ENCODE peak calls at places on chromosomes 2 and 18, in six cellular contexts. One of them, this sample, is unnamed.

GRCh38 chr18:55290898-55291297 is 297.1 kb downstream of the TCF4 start:
- DNase-seq in Karpas-422: no peak
- DNase-seq in endothelial cell of umbilical vein: no peak
- DNase-seq in GM23248: peak; percentile 56
- DNase-seq in kidney: no peak
- DNase-seq in H1: no peak
- DNase-seq in this sample: peak; percentile 42

GRCh38 chr2:236935131-236935530 is 150.6 kb upstream of the COPS8 start:
- DNase-seq in H1: no peak
- DNase-seq in kidney: no peak
- DNase-seq in Karpas-422: no peak
- DNase-seq in endothelial cell of umbilical vein: no peak
- DNase-seq in GM23248: no peak
- DNase-seq in this sample: no peak

GRCh38 chr2:53582556-53582955 is 185.0 kb upstream of the CHAC2 start:
- DNase-seq in endothelial cell of umbilical vein: no peak
- DNase-seq in Karpas-422: no peak
- DNase-seq in H1: no peak
- DNase-seq in kidney: no peak
- DNase-seq in GM23248: no peak
- DNase-seq in this sample: no peak

GRCh38 chr2:159711562-159712193 is 628 bp upstream of the MARCHF7 start:
- DNase-seq in Karpas-422: peak; percentile 94
- DNase-seq in kidney: no peak
- DNase-seq in GM23248: no peak
- DNase-seq in H1: no peak
- DNase-seq in endothelial cell of umbilical vein: no peak
- DNase-seq in this sample: no peak

GRCh38 chr2:23649819-23650218 is 264.8 kb downstream of the KLHL29 start:
- DNase-seq in Karpas-422: no peak
- DNase-seq in endothelial cell of umbilical vein: peak; percentile 5
- DNase-seq in GM23248: no peak
- DNase-seq in kidney: peak; percentile 68
- DNase-seq in H1: no peak
- DNase-seq in this sample: no peak

GRCh38 chr2:5803547-5803946 is 111.4 kb downstream of the SOX11 start:
- DNase-seq in GM23248: peak; percentile 51
- DNase-seq in endothelial cell of umbilical vein: no peak
- DNase-seq in Karpas-422: no peak
- DNase-seq in kidney: no peak
- DNase-seq in H1: peak; percentile 19
- DNase-seq in this sample: peak; percentile 48

GRCh38 chr2:230441188-230441897 is 25.3 kb downstream of the SP100 start:
- DNase-seq in Karpas-422: no peak
- DNase-seq in endothelial cell of umbilical vein: peak; percentile 82
- DNase-seq in GM23248: peak; percentile 54
- DNase-seq in H1: no peak
- DNase-seq in kidney: peak; percentile 45
- DNase-seq in this sample: peak; percentile 87

GRCh38 chr2:237727363-237727762 is 71.2 kb upstream of the RBM44 start:
- DNase-seq in H1: no peak
- DNase-seq in endothelial cell of umbilical vein: no peak
- DNase-seq in GM23248: peak; percentile 66
- DNase-seq in Karpas-422: no peak
- DNase-seq in kidney: peak; percentile 69
- DNase-seq in this sample: no peak

GRCh38 chr2:54620948-54621347 is 102.5 kb upstream of the EML6 start:
- DNase-seq in Karpas-422: no peak
- DNase-seq in kidney: no peak
- DNase-seq in GM23248: no peak
- DNase-seq in H1: no peak
- DNase-seq in endothelial cell of umbilical vein: no peak
- DNase-seq in this sample: no peak

GRCh38 chr18:13539050-13539449 is 187.3 kb downstream of the FAM210A start:
- DNase-seq in H1: no peak
- DNase-seq in GM23248: no peak
- DNase-seq in Karpas-422: peak; percentile 65
- DNase-seq in endothelial cell of umbilical vein: no peak
- DNase-seq in kidney: no peak
- DNase-seq in this sample: no peak

GRCh38 chr2:239008004-239008403 is 160.1 kb downstream of the TWIST2 start:
- DNase-seq in endothelial cell of umbilical vein: no peak
- DNase-seq in Karpas-422: no peak
- DNase-seq in GM23248: no peak
- DNase-seq in kidney: peak; percentile 26
- DNase-seq in H1: no peak
- DNase-seq in this sample: no peak

GRCh38 chr2:26033270-26033768 is 565 bp upstream of the RAB10 start:
- DNase-seq in kidney: no peak
- DNase-seq in H1: no peak
- DNase-seq in GM23248: peak; percentile 91
- DNase-seq in Karpas-422: peak; percentile 92
- DNase-seq in endothelial cell of umbilical vein: peak; percentile 77
- DNase-seq in this sample: peak; percentile 90

GRCh38 chr2:197011777-197012641 is 85.5 kb upstream of the PGAP1 start:
- DNase-seq in kidney: no peak
- DNase-seq in H1: no peak
- DNase-seq in GM23248: peak; percentile 67
- DNase-seq in Karpas-422: peak; percentile 77
- DNase-seq in endothelial cell of umbilical vein: peak; percentile 60
- DNase-seq in this sample: peak; percentile 82

GRCh38 chr2:26527726-26528125 is 49.8 kb upstream of the OTOF start:
- DNase-seq in H1: no peak
- DNase-seq in GM23248: no peak
- DNase-seq in kidney: peak; percentile 37
- DNase-seq in Karpas-422: no peak
- DNase-seq in endothelial cell of umbilical vein: no peak
- DNase-seq in this sample: no peak

GRCh38 chr2:175158894-175159293 is 9.1 kb downstream of the ATF2 start:
- DNase-seq in kidney: no peak
- DNase-seq in GM23248: no peak
- DNase-seq in Karpas-422: no peak
- DNase-seq in endothelial cell of umbilical vein: no peak
- DNase-seq in H1: no peak
- DNase-seq in this sample: no peak

GRCh38 chr18:62621546-62621945 is 93.8 kb upstream of the PHLPP1 start:
- DNase-seq in Karpas-422: no peak
- DNase-seq in kidney: peak; percentile 79
- DNase-seq in H1: no peak
- DNase-seq in GM23248: peak; percentile 89
- DNase-seq in endothelial cell of umbilical vein: peak; percentile 53
- DNase-seq in this sample: peak; percentile 51

GRCh38 chr18:68233043-68233442 is 481.9 kb downstream of the TMX3 start:
- DNase-seq in H1: no peak
- DNase-seq in GM23248: no peak
- DNase-seq in kidney: no peak
- DNase-seq in Karpas-422: no peak
- DNase-seq in endothelial cell of umbilical vein: no peak
- DNase-seq in this sample: no peak

GRCh38 chr2:86768189-86768949 is 22.3 kb downstream of the CD8A start:
- DNase-seq in kidney: no peak
- DNase-seq in GM23248: no peak
- DNase-seq in H1: no peak
- DNase-seq in Karpas-422: no peak
- DNase-seq in endothelial cell of umbilical vein: no peak
- DNase-seq in this sample: no peak

GRCh38 chr2:131005229-131005935 is 87.9 kb downstream of the FAM168B start:
- DNase-seq in kidney: no peak
- DNase-seq in GM23248: no peak
- DNase-seq in Karpas-422: no peak
- DNase-seq in endothelial cell of umbilical vein: no peak
- DNase-seq in H1: no peak
- DNase-seq in this sample: no peak

GRCh38 chr2:32812316-32812715 is 134.4 kb upstream of the LTBP1 start:
- DNase-seq in GM23248: no peak
- DNase-seq in endothelial cell of umbilical vein: peak; percentile 65
- DNase-seq in kidney: no peak
- DNase-seq in H1: no peak
- DNase-seq in Karpas-422: no peak
- DNase-seq in this sample: peak; percentile 78

GRCh38 chr2:140551291-140551690 is 1579.5 kb downstream of the LRP1B start:
- DNase-seq in endothelial cell of umbilical vein: no peak
- DNase-seq in Karpas-422: no peak
- DNase-seq in kidney: no peak
- DNase-seq in H1: no peak
- DNase-seq in GM23248: no peak
- DNase-seq in this sample: no peak

GRCh38 chr2:85273732-85274731 is 53.8 kb downstream of the TGOLN2 start:
- DNase-seq in Karpas-422: no peak
- DNase-seq in H1: no peak
- DNase-seq in endothelial cell of umbilical vein: peak; percentile 38
- DNase-seq in kidney: no peak
- DNase-seq in GM23248: peak; percentile 76
- DNase-seq in this sample: peak; percentile 66

GRCh38 chr2:145094353-145094752 is 574.4 kb upstream of the ZEB2 start:
- DNase-seq in GM23248: peak; percentile 55
- DNase-seq in Karpas-422: no peak
- DNase-seq in endothelial cell of umbilical vein: no peak
- DNase-seq in kidney: no peak
- DNase-seq in H1: no peak
- DNase-seq in this sample: peak; percentile 51

DNA sequence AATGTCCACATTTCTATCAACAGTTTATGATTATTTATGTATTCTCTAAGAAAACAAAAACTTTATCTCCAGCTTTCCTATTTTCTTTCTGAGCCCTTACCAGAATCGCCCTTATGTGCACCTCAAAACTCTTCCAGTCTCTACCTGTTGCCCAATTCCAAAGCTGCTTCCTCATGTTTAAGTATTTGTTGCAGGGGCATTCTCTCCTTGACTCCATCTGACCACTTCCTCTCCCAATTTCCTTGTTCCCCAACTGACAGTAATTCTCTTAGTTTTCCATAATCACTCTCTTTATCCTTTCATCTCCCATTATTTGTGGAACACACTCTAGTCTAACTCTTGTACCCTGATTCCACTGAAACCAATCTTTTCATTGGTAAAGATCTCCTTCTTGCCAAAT is 105.4 kb upstream of the RBBP8 start:
- DNase-seq in Karpas-422: no peak
- DNase-seq in H1: no peak
- DNase-seq in endothelial cell of umbilical vein: no peak
- DNase-seq in GM23248: no peak
- DNase-seq in kidney: no peak
- DNase-seq in this sample: no peak
- H3K9ac ChIP-seq in Karpas-422: no peak overlapping the region
- H3K9ac ChIP-seq in H1: no peak overlapping the region
- H3K9ac ChIP-seq in endothelial cell of umbilical vein: no peak overlapping the region
- H3K9ac ChIP-seq in GM23248: no peak overlapping the region
- H3K9ac ChIP-seq in kidney: no peak overlapping the region
- H3K9ac ChIP-seq in this sample: no peak overlapping the region

DNA sequence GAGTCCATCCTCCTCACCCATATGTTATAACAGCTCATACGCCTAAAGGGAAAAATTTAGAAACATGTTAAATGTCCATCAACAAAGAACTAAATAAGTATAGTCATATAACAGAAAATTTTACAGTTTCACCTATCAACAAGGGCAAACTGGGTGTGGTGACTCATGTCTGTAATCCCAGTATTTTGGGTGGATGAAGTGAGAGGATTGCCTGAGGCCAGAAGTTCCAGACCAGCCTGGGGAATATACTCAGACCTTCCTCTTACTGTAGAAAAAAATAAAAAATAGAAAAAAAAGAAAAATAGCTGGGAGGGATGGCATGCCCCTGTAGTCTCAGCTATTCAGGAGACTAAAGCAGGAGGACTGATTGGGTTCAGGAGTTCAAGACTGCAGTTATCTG is 48.3 kb upstream of the GULP1 start:
- DNase-seq in GM23248: peak; percentile 15
- DNase-seq in H1: no peak
- DNase-seq in endothelial cell of umbilical vein: no peak
- DNase-seq in Karpas-422: no peak
- DNase-seq in kidney: no peak
- DNase-seq in this sample: peak; percentile 2
- H3K4me3 ChIP-seq in GM23248: no peak overlapping the region
- H3K4me3 ChIP-seq in H1: no peak overlapping the region
- H3K4me3 ChIP-seq in endothelial cell of umbilical vein: no peak overlapping the region
- H3K4me3 ChIP-seq in Karpas-422: no peak overlapping the region
- H3K4me3 ChIP-seq in kidney: no peak overlapping the region
- H3K4me3 ChIP-seq in this sample: no peak overlapping the region

GRCh38 chr2:216633616-216634316 is 546 bp downstream of the IGFBP2 start:
- DNase-seq in kidney: peak; percentile 68
- DNase-seq in H1: no peak
- DNase-seq in GM23248: peak; percentile 48
- DNase-seq in endothelial cell of umbilical vein: peak; percentile 55
- DNase-seq in Karpas-422: no peak
- DNase-seq in this sample: peak; percentile 38
- H3K9ac ChIP-seq in kidney: peak overlapping the region; percentile 59
- H3K9ac ChIP-seq in H1: peak overlapping the region; percentile 68
- H3K9ac ChIP-seq in GM23248: no peak overlapping the region
- H3K9ac ChIP-seq in endothelial cell of umbilical vein: peak overlapping the region; percentile 57
- H3K9ac ChIP-seq in Karpas-422: no peak overlapping the region
- H3K9ac ChIP-seq in this sample: no peak overlapping the region

DNA sequence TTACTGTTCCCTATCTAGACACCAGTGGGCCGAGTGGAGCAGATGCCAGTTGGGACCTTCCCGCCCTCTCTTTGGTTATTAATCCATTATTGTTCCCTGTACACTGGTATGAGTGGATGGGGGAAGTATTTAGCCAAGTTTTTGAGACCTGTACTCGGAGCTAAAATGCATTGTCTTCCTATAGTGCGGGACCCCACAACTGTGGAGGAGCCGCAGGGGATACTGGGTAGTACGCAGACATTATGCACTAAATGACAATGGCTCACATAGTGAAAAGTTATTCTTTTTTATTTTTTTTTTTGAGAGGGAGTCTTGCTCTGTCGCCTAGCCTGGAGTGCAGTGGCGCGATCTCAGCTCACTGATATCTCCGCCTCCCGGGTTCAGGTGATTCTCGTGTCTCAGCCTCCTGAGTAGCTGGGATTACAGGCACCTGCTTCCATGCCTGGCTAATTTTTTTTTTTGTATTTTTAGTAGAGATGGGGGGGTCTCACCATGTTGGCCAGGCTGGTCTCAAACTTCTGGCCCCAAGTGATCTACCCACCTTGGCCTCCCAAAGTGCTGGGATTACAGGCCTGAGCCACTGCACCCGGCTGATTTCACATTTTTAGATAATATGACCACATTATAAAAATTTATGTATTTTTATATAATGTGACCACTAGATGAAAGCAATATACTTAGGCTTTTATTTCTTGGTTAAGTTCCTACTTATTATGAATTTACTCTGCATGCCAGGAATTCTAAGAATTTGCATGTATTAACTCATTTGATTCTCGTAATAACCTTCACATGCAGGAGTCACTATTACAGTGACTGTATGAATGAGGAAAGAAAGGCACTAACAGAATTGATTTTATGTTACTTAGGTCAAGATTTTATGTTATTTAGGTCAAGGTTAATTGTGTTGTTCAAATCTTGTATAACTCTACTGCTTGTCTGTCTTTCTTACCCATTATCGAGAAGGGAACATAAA is 25.9 kb upstream of the CASP8 start:
- DNase-seq in H1: no peak
- DNase-seq in Karpas-422: no peak
- DNase-seq in GM23248: peak; percentile 55
- DNase-seq in kidney: no peak
- DNase-seq in endothelial cell of umbilical vein: no peak
- DNase-seq in this sample: no peak
- H3K4me3 ChIP-seq in H1: no peak overlapping the region
- H3K4me3 ChIP-seq in Karpas-422: peak overlapping the region; percentile 70
- H3K4me3 ChIP-seq in GM23248: no peak overlapping the region
- H3K4me3 ChIP-seq in kidney: peak overlapping the region; percentile 63
- H3K4me3 ChIP-seq in endothelial cell of umbilical vein: no peak overlapping the region
- H3K4me3 ChIP-seq in this sample: no peak overlapping the region

GRCh38 chr2:234245945-234246344 is 195.4 kb downstream of the SPP2 start:
- DNase-seq in H1: no peak
- DNase-seq in Karpas-422: no peak
- DNase-seq in kidney: no peak
- DNase-seq in GM23248: peak; percentile 92
- DNase-seq in endothelial cell of umbilical vein: peak; percentile 91
- DNase-seq in this sample: peak; percentile 82
- H3K9ac ChIP-seq in H1: no peak overlapping the region
- H3K9ac ChIP-seq in Karpas-422: no peak overlapping the region
- H3K9ac ChIP-seq in kidney: no peak overlapping the region
- H3K9ac ChIP-seq in GM23248: peak overlapping the region; percentile 22
- H3K9ac ChIP-seq in endothelial cell of umbilical vein: peak overlapping the region; percentile 35
- H3K9ac ChIP-seq in this sample: no peak overlapping the region